ENCODE peak calls at places on chromosomes 12 and 14, in five cellular contexts. L is psoas muscle; W is heart right ventricle; Q is left cardiac atrium; X is effector memory CD8-positive, alpha-beta T cell. B is an unnamed sample.

GRCh38 chr14:22547309-22547947 is 41.6 kb downstream of the DAD1 start:
- ATAC-seq in L (peak), W (peak), Q (peak), X (no peak), B (no peak)

GRCh38 chr14:24806061-24806678 is 172.2 kb upstream of the GZMB start:
- ATAC-seq in L (no peak), W (peak), Q (peak), X (no peak), B (no peak)

GRCh38 chr12:121003650-121004049 is 12.6 kb downstream of the C12orf43 start:
- ATAC-seq in L (no peak), W (no peak), Q (no peak), X (no peak), B (no peak)

GRCh38 chr12:121976950-121977349 is 44.7 kb upstream of the BCL7A start:
- ATAC-seq in L (no peak), W (no peak), Q (no peak), X (no peak), B (no peak)

GRCh38 chr14:95467657-95468056 is 48.8 kb downstream of the SYNE3 start:
- ATAC-seq in L (no peak), W (peak), Q (no peak), X (no peak), B (no peak)

GRCh38 chr12:12016284-12017100 is 54.2 kb upstream of the BCL2L14 start:
- ATAC-seq in L (peak), W (peak), Q (peak), X (no peak), B (no peak)

GRCh38 chr12:115752913-115753726 is 524.4 kb downstream of the MED13L start:
- ATAC-seq in L (peak), W (peak), Q (peak), X (no peak), B (peak)

GRCh38 chr12:88063375-88063774 is 34.2 kb upstream of the C12orf50 start:
- ATAC-seq in L (no peak), W (no peak), Q (no peak), X (no peak), B (peak)

GRCh38 chr12:100133200-100133599 is 9.5 kb downstream of the BLTP3B start:
- ATAC-seq in L (no peak), W (no peak), Q (no peak), X (no peak), B (no peak)

GRCh38 chr14:103825103-103825502 is 22.3 kb downstream of the PPP1R13B start:
- ATAC-seq in L (no peak), W (peak), Q (peak), X (no peak), B (no peak)

GRCh38 chr12:95437565-95437964 is 36.4 kb upstream of the METAP2 start:
- ATAC-seq in L (no peak), W (no peak), Q (no peak), X (no peak), B (no peak)

GRCh38 chr12:1883513-1883912 is 34.9 kb downstream of the CACNA2D4 start:
- ATAC-seq in L (no peak), W (no peak), Q (no peak), X (no peak), B (no peak)

GRCh38 chr12:12072064-12072760 is 1.5 kb downstream of the BCL2L14 start:
- ATAC-seq in L (no peak), W (no peak), Q (no peak), X (peak), B (peak)

GRCh38 chr12:111546758-111547383 is 52.2 kb downstream of the ATXN2 start:
- ATAC-seq in L (no peak), W (no peak), Q (no peak), X (peak), B (peak)

GRCh38 chr12:128551266-128552025 is 272.3 kb downstream of the SLC15A4 start:
- ATAC-seq in L (no peak), W (no peak), Q (no peak), X (no peak), B (no peak)